ENCODE peak calls at places on chromosome 6, in nine cellular contexts. I, L, F, E, O, N, H, D and V are unnamed samples.
A peak's percentile ranks its signal among the peaks of the same experiment; 100 is the strongest.

GRCh38 chr6:95084867-95085266 is 492.5 kb upstream of the MANEA start:
- DNase-seq in I (no peak), L (no peak), F (no peak), E (no peak), O (peak; percentile 35), N (no peak), H (no peak), D (no peak), V (no peak)

GRCh38 chr6:121951918-121952379 is 447.5 kb upstream of the HSF2 start:
- DNase-seq in I (peak; percentile 85), L (no peak), F (peak; percentile 80), E (no peak), O (no peak), N (no peak), H (peak; percentile 40), D (no peak), V (no peak)

GRCh38 chr6:92479821-92480220 is 939.5 kb downstream of the EPHA7 start:
- DNase-seq in I (peak; percentile 61), L (no peak), F (peak; percentile 0), E (no peak), O (no peak), N (no peak), H (peak; percentile 1), D (no peak), V (no peak)

GRCh38 chr6:68958327-68958726 is 323.2 kb downstream of the ADGRB3 start:
- DNase-seq in I (no peak), L (no peak), F (no peak), E (no peak), O (no peak), N (no peak), H (peak; percentile 5), D (no peak), V (no peak)

GRCh38 chr6:152161501-152161900 is 354.0 kb downstream of the ESR1 start:
- DNase-seq in I (peak; percentile 65), L (no peak), F (peak; percentile 78), E (no peak), O (no peak), N (no peak), H (peak; percentile 19), D (no peak), V (no peak)

GRCh38 chr6:167119680-167120556 is 3.0 kb upstream of the CCR6 start:
- DNase-seq in I (no peak), L (no peak), F (no peak), E (peak; percentile 46), O (no peak), N (no peak), H (no peak), D (no peak), V (no peak)

GRCh38 chr6:31528821-31529328 is at the start of gene MCCD1:
- DNase-seq in I (no peak), L (no peak), F (no peak), E (no peak), O (no peak), N (no peak), H (no peak), D (no peak), V (no peak)

GRCh38 chr6:166240889-166241288 is 67.3 kb downstream of the PRR18 start:
- DNase-seq in I (no peak), L (no peak), F (no peak), E (no peak), O (peak; percentile 42), N (no peak), H (no peak), D (no peak), V (no peak)

GRCh38 chr6:46014054-46014453 is 1.6 kb downstream of the CLIC5 start:
- DNase-seq in I (no peak), L (no peak), F (no peak), E (no peak), O (no peak), N (no peak), H (no peak), D (no peak), V (no peak)

GRCh38 chr6:157405986-157406385 is 25.0 kb downstream of the ZDHHC14 start:
- DNase-seq in I (peak; percentile 13), L (no peak), F (peak; percentile 57), E (no peak), O (no peak), N (no peak), H (peak; percentile 70), D (no peak), V (peak; percentile 53)

GRCh38 chr6:2450546-2450945 is 205.1 kb upstream of the GMDS start:
- DNase-seq in I (no peak), L (peak; percentile 39), F (no peak), E (peak; percentile 80), O (no peak), N (no peak), H (peak; percentile 28), D (no peak), V (no peak)

GRCh38 chr6:109788687-109789086 is 97.6 kb downstream of the FIG4 start:
- DNase-seq in I (no peak), L (no peak), F (no peak), E (no peak), O (no peak), N (no peak), H (peak; percentile 50), D (no peak), V (no peak)

GRCh38 chr6:139239137-139239536 is 52.7 kb downstream of the TXLNB start:
- DNase-seq in I (no peak), L (no peak), F (no peak), E (no peak), O (no peak), N (no peak), H (peak; percentile 39), D (no peak), V (no peak)

GRCh38 chr6:154414021-154414813 is 57.6 kb upstream of the IPCEF1 start:
- DNase-seq in I (peak; percentile 10), L (no peak), F (peak; percentile 89), E (no peak), O (no peak), N (no peak), H (no peak), D (peak; percentile 18), V (no peak)

GRCh38 chr6:122484760-122485159 is 13.2 kb upstream of the SERINC1 start:
- DNase-seq in I (no peak), L (no peak), F (no peak), E (no peak), O (no peak), N (no peak), H (no peak), D (no peak), V (no peak)

GRCh38 chr6:38933426-38933825 is 115.2 kb upstream of the GLP1R start:
- DNase-seq in I (peak; percentile 76), L (no peak), F (peak; percentile 4), E (no peak), O (no peak), N (no peak), H (peak; percentile 21), D (peak; percentile 5), V (no peak)

DNA sequence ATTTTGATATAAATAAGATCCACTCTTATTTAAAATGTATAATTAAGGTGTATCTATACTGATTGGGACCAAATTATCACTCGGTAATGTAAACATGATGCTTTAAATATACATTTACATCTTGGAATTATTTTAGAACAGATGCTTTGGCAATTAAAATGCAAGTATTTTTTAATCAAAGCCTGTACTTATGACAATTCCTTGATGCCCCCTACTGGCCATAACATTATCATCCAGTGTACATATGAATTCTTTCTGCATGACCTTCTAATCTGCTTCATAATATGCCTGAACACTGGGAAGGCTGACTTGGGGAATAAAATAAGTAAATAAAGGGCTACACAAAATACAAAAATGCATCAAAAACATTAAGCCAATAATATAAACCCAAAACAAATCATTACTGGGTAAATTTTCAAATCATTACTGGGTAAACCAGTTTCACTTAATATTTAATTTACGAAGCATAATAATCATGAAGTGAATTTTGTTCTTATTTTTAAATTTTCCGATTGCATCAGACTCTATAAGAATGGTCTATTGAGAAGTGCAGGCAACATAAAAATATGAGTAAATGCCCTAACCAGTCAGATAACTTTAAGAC is 65.1 kb downstream of the CGA start:
- DNase-seq in I (peak; percentile 53), L (no peak), F (peak; percentile 72), E (no peak), O (no peak), N (no peak), H (peak; percentile 70), D (peak; percentile 8), V (no peak)
- TF ChIP-seq CTCF in I (peak; percentile 51), L (no peak), F (peak; percentile 60), E (no peak), O (peak; percentile 66), N (no peak), H (peak; percentile 59), D (peak; percentile 46), V (peak; percentile 33)

GRCh38 chr6:160428818-160429744 is 80.9 kb downstream of the SLC22A3 start:
- DNase-seq in I (no peak), L (no peak), F (no peak), E (no peak), O (peak; percentile 51), N (no peak), H (no peak), D (no peak), V (no peak)
- H3K4me1 ChIP-seq in I (no peaks in the 10 kb centered on the region), L (peaks cover 31% of the 10 kb centered on the region), F (peaks cover 4% of the 10 kb centered on the region), E (peaks cover 35% of the 10 kb centered on the region), O (no peaks in the 10 kb centered on the region), N (peaks cover 51% of the 10 kb centered on the region), H (no peaks in the 10 kb centered on the region), D (peaks cover 21% of the 10 kb centered on the region), V (peaks cover 13% of the 10 kb centered on the region)

DNA sequence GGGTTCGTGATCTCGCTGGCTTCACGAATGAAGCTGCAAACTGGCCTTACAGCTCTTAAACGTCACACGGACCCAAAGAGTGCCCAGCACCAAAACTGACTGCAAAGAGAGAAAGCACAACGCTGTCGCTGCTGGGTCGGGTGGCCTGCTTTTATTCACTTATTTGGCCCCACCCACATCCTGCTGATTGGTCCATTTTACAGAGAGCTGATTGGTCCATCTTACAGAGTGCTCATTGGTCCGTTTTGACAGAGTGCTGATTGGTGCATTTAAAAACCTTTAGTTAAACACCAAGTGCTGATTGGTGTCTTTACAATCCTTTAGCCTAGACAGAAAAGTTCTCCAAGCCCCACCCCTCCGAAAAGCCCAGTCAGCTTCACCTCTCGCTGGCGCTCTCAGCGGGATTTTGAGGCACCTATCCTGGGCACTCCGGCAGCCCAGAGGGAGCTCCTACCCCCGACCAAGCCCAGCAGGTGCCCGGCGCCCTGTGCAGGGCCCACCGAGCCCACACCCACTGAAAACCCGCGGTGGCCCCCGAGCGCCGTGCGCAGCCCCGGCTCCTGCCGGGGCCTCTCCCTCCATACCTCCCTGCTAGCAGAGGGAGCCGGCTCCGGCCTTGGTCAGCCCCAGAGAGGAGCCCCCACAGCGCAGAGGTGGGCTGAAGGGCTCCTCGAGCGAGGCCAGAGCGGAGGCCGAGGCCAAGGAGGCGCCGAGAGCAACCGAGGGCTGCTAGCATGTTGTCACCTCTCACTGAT is 40.0 kb upstream of the SMAP1 start:
- DNase-seq in I (no peak), L (no peak), F (no peak), E (no peak), O (no peak), N (no peak), H (no peak), D (no peak), V (no peak)
- TF ChIP-seq CTCF in I (no peak), L (no peak), F (no peak), E (no peak), O (no peak), N (no peak), H (no peak), D (no peak), V (no peak)

DNA sequence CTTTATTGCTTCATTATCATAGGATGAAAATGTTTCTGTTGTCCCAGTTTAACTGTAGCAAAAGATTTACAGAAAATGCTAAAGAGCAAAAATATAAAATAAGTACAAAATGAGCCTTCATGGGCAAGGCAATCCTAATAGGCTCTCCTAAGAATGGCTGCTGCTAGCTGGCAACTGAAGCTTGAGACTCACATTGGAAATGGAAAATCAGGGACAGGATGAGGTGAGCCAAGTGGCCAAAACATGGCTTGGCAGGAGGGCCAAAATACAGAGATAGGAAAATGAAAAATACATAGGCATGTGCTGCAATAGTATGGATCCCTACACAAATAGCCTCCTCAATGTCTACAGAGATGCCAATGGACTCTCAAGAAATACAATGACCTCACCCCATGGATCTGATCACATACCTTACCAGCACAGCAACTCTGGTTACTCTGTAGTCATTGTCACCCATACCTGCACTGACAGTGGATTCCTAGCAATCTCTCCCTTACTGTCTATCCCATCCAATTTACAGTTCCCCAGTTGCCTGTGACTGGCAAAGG is 105.4 kb downstream of the DST start:
- DNase-seq in I (no peak), L (no peak), F (no peak), E (no peak), O (no peak), N (no peak), H (no peak), D (no peak), V (no peak)
- H3K4me1 ChIP-seq in I (peaks cover 40% of the 10 kb centered on the region), L (peaks cover 64% of the 10 kb centered on the region), F (peaks cover 7% of the 10 kb centered on the region), E (peaks cover 92% of the 10 kb centered on the region), O (peaks cover 4% of the 10 kb centered on the region), N (peaks cover 52% of the 10 kb centered on the region), H (no peaks in the 10 kb centered on the region), D (peaks cover 37% of the 10 kb centered on the region), V (peaks cover 10% of the 10 kb centered on the region)